ENCODE peak calls at places on chromosomes 12 and 14, in six cellular contexts. One of them, this sample, is unnamed.
A peak's percentile ranks its signal among the peaks of the same experiment; 100 is the strongest.

GRCh38 chr12:95620171-95620570 is 68.9 kb upstream of the USP44 start:
- DNase-seq in GM23338: no peak
- DNase-seq in GM23248: no peak
- DNase-seq in PC-3: no peak
- DNase-seq in hepatocyte: no peak
- DNase-seq in HCT116: no peak
- DNase-seq in this sample: no peak

GRCh38 chr14:51908086-51908485 is 47.7 kb downstream of the GNG2 start:
- DNase-seq in GM23338: no peak
- DNase-seq in GM23248: peak; percentile 19
- DNase-seq in PC-3: no peak
- DNase-seq in hepatocyte: no peak
- DNase-seq in HCT116: no peak
- DNase-seq in this sample: no peak

GRCh38 chr14:81684696-81685095 is 151.0 kb upstream of the SEL1L start:
- DNase-seq in GM23338: no peak
- DNase-seq in GM23248: no peak
- DNase-seq in PC-3: peak; percentile 58
- DNase-seq in hepatocyte: no peak
- DNase-seq in HCT116: no peak
- DNase-seq in this sample: no peak

GRCh38 chr12:132438139-132438700 is 51.7 kb upstream of the FBRSL1 start:
- DNase-seq in GM23338: no peak
- DNase-seq in GM23248: no peak
- DNase-seq in PC-3: no peak
- DNase-seq in hepatocyte: no peak
- DNase-seq in HCT116: no peak
- DNase-seq in this sample: no peak

GRCh38 chr12:107759410-107759809 is 1.5 kb downstream of the PRDM4 start:
- DNase-seq in GM23338: no peak
- DNase-seq in GM23248: peak; percentile 96
- DNase-seq in PC-3: peak; percentile 92
- DNase-seq in hepatocyte: peak; percentile 89
- DNase-seq in HCT116: peak; percentile 47
- DNase-seq in this sample: peak; percentile 43

GRCh38 chr14:105526781-105527380 is 498 bp downstream of the TMEM121 start:
- DNase-seq in GM23338: peak; percentile 37
- DNase-seq in GM23248: peak; percentile 37
- DNase-seq in PC-3: no peak
- DNase-seq in hepatocyte: peak; percentile 9
- DNase-seq in HCT116: no peak
- DNase-seq in this sample: peak; percentile 22

GRCh38 chr12:40106655-40107054 is 774 bp upstream of the SLC2A13 start:
- DNase-seq in GM23338: peak; percentile 23
- DNase-seq in GM23248: no peak
- DNase-seq in PC-3: peak; percentile 18
- DNase-seq in hepatocyte: no peak
- DNase-seq in HCT116: no peak
- DNase-seq in this sample: no peak

GRCh38 chr14:94427016-94427613 is 25.5 kb downstream of the SERPINA11 start:
- DNase-seq in GM23338: no peak
- DNase-seq in GM23248: no peak
- DNase-seq in PC-3: no peak
- DNase-seq in hepatocyte: no peak
- DNase-seq in HCT116: no peak
- DNase-seq in this sample: peak; percentile 28

GRCh38 chr12:78018146-78018910 is 187.6 kb downstream of the NAV3 start:
- DNase-seq in GM23338: no peak
- DNase-seq in GM23248: no peak
- DNase-seq in PC-3: no peak
- DNase-seq in hepatocyte: peak; percentile 12
- DNase-seq in HCT116: no peak
- DNase-seq in this sample: peak; percentile 75

GRCh38 chr14:85336817-85337216 is 193.1 kb upstream of the FLRT2 start:
- DNase-seq in GM23338: no peak
- DNase-seq in GM23248: peak; percentile 20
- DNase-seq in PC-3: peak; percentile 5
- DNase-seq in hepatocyte: no peak
- DNase-seq in HCT116: no peak
- DNase-seq in this sample: no peak

GRCh38 chr14:55553791-55554190 is 26.2 kb upstream of the KTN1 start:
- DNase-seq in GM23338: no peak
- DNase-seq in GM23248: no peak
- DNase-seq in PC-3: peak; percentile 85
- DNase-seq in hepatocyte: no peak
- DNase-seq in HCT116: no peak
- DNase-seq in this sample: no peak

GRCh38 chr14:59333668-59334067 is 131.5 kb downstream of the GPR135 start:
- DNase-seq in GM23338: no peak
- DNase-seq in GM23248: peak; percentile 96
- DNase-seq in PC-3: no peak
- DNase-seq in hepatocyte: peak; percentile 71
- DNase-seq in HCT116: no peak
- DNase-seq in this sample: no peak

GRCh38 chr14:59321184-59321952 is 132.9 kb downstream of the DAAM1 start:
- DNase-seq in GM23338: no peak
- DNase-seq in GM23248: peak; percentile 69
- DNase-seq in PC-3: peak; percentile 99
- DNase-seq in hepatocyte: no peak
- DNase-seq in HCT116: no peak
- DNase-seq in this sample: no peak

GRCh38 chr14:99751539-99752485 is 41.4 kb upstream of the EML1 start:
- DNase-seq in GM23338: no peak
- DNase-seq in GM23248: peak; percentile 62
- DNase-seq in PC-3: peak; percentile 41
- DNase-seq in hepatocyte: no peak
- DNase-seq in HCT116: no peak
- DNase-seq in this sample: no peak

GRCh38 chr12:116194935-116195431 is 82.5 kb downstream of the MED13L start:
- DNase-seq in GM23338: no peak
- DNase-seq in GM23248: no peak
- DNase-seq in PC-3: no peak
- DNase-seq in hepatocyte: no peak
- DNase-seq in HCT116: no peak
- DNase-seq in this sample: no peak

GRCh38 chr12:7072024-7072423 is 11.5 kb downstream of the C1S start:
- DNase-seq in GM23338: no peak
- DNase-seq in GM23248: no peak
- DNase-seq in PC-3: no peak
- DNase-seq in hepatocyte: no peak
- DNase-seq in HCT116: no peak
- DNase-seq in this sample: no peak

GRCh38 chr12:119929974-119930373 is 52.9 kb upstream of the CIT start:
- DNase-seq in GM23338: no peak
- DNase-seq in GM23248: no peak
- DNase-seq in PC-3: no peak
- DNase-seq in hepatocyte: no peak
- DNase-seq in HCT116: no peak
- DNase-seq in this sample: no peak

GRCh38 chr12:119088917-119089667 is 89.6 kb upstream of the HSPB8 start:
- DNase-seq in GM23338: peak; percentile 92
- DNase-seq in GM23248: no peak
- DNase-seq in PC-3: no peak
- DNase-seq in hepatocyte: no peak
- DNase-seq in HCT116: no peak
- DNase-seq in this sample: peak; percentile 81

GRCh38 chr12:102769323-102769916 is 147.6 kb downstream of the PAH start:
- DNase-seq in GM23338: peak; percentile 84
- DNase-seq in GM23248: peak; percentile 81
- DNase-seq in PC-3: peak; percentile 62
- DNase-seq in hepatocyte: peak; percentile 77
- DNase-seq in HCT116: peak; percentile 26
- DNase-seq in this sample: peak; percentile 68

GRCh38 chr12:108572166-108572790 is 9.9 kb downstream of the ISCU start:
- DNase-seq in GM23338: no peak
- DNase-seq in GM23248: no peak
- DNase-seq in PC-3: peak; percentile 11
- DNase-seq in hepatocyte: no peak
- DNase-seq in HCT116: no peak
- DNase-seq in this sample: no peak

GRCh38 chr12:72141381-72141780 is 130.8 kb upstream of the TRHDE start:
- DNase-seq in GM23338: no peak
- DNase-seq in GM23248: peak; percentile 4
- DNase-seq in PC-3: peak; percentile 61
- DNase-seq in hepatocyte: no peak
- DNase-seq in HCT116: peak; percentile 22
- DNase-seq in this sample: no peak

GRCh38 chr12:117034249-117034648 is 65.0 kb downstream of the TESC start:
- DNase-seq in GM23338: no peak
- DNase-seq in GM23248: no peak
- DNase-seq in PC-3: no peak
- DNase-seq in hepatocyte: no peak
- DNase-seq in HCT116: no peak
- DNase-seq in this sample: no peak

GRCh38 chr12:71183018-71183417 is 25.2 kb upstream of the TSPAN8 start:
- DNase-seq in GM23338: no peak
- DNase-seq in GM23248: peak; percentile 39
- DNase-seq in PC-3: peak; percentile 92
- DNase-seq in hepatocyte: peak; percentile 45
- DNase-seq in HCT116: peak; percentile 44
- DNase-seq in this sample: no peak

GRCh38 chr14:23434488-23435219 is 806 bp downstream of the MYH7 start:
- DNase-seq in GM23338: no peak
- DNase-seq in GM23248: no peak
- DNase-seq in PC-3: no peak
- DNase-seq in hepatocyte: no peak
- DNase-seq in HCT116: no peak
- DNase-seq in this sample: no peak

GRCh38 chr14:60721331-60722162 is 2.6 kb downstream of the SIX4 start:
- DNase-seq in GM23338: peak; percentile 89
- DNase-seq in GM23248: peak; percentile 71
- DNase-seq in PC-3: peak; percentile 85
- DNase-seq in hepatocyte: peak; percentile 68
- DNase-seq in HCT116: peak; percentile 54
- DNase-seq in this sample: peak; percentile 82

GRCh38 chr12:27870939-27871338 is 90.9 kb upstream of the MANSC4 start:
- DNase-seq in GM23338: no peak
- DNase-seq in GM23248: peak; percentile 61
- DNase-seq in PC-3: no peak
- DNase-seq in hepatocyte: no peak
- DNase-seq in HCT116: no peak
- DNase-seq in this sample: no peak

GRCh38 chr14:104087981-104088850 is 2.7 kb downstream of the ASPG start:
- DNase-seq in GM23338: no peak
- DNase-seq in GM23248: no peak
- DNase-seq in PC-3: no peak
- DNase-seq in hepatocyte: peak; percentile 68
- DNase-seq in HCT116: no peak
- DNase-seq in this sample: no peak

GRCh38 chr14:102481791-102482238 is 27.8 kb downstream of the ANKRD9 start:
- DNase-seq in GM23338: no peak
- DNase-seq in GM23248: peak; percentile 77
- DNase-seq in PC-3: peak; percentile 86
- DNase-seq in hepatocyte: peak; percentile 63
- DNase-seq in HCT116: peak; percentile 21
- DNase-seq in this sample: no peak

GRCh38 chr12:88663001-88663400 is 82.7 kb upstream of the KITLG start:
- DNase-seq in GM23338: no peak
- DNase-seq in GM23248: peak; percentile 32
- DNase-seq in PC-3: peak; percentile 55
- DNase-seq in hepatocyte: no peak
- DNase-seq in HCT116: no peak
- DNase-seq in this sample: no peak

GRCh38 chr12:1993871-1994371 is 10.3 kb downstream of the DCP1B start:
- DNase-seq in GM23338: no peak
- DNase-seq in GM23248: peak; percentile 90
- DNase-seq in PC-3: peak; percentile 46
- DNase-seq in hepatocyte: peak; percentile 54
- DNase-seq in HCT116: no peak
- DNase-seq in this sample: no peak

GRCh38 chr12:16520328-16520727 is 85.6 kb downstream of the LMO3 start:
- DNase-seq in GM23338: no peak
- DNase-seq in GM23248: peak; percentile 36
- DNase-seq in PC-3: no peak
- DNase-seq in hepatocyte: no peak
- DNase-seq in HCT116: no peak
- DNase-seq in this sample: no peak

GRCh38 chr12:31231611-31232360 is 94.2 kb downstream of the SINHCAF start:
- DNase-seq in GM23338: no peak
- DNase-seq in GM23248: no peak
- DNase-seq in PC-3: peak; percentile 30
- DNase-seq in hepatocyte: no peak
- DNase-seq in HCT116: no peak
- DNase-seq in this sample: no peak
- TF ChIP-seq EZH2phosphoT487 in GM23338: no peak
- TF ChIP-seq EZH2phosphoT487 in GM23248: no peak
- TF ChIP-seq EZH2phosphoT487 in PC-3: no peak
- TF ChIP-seq EZH2phosphoT487 in hepatocyte: no peak
- TF ChIP-seq EZH2phosphoT487 in HCT116: no peak
- TF ChIP-seq EZH2phosphoT487 in this sample: no peak

GRCh38 chr12:48995061-48995879 is 3.9 kb downstream of the DDN start:
- DNase-seq in GM23338: peak; percentile 97
- DNase-seq in GM23248: peak; percentile 93
- DNase-seq in PC-3: peak; percentile 87
- DNase-seq in hepatocyte: peak; percentile 94
- DNase-seq in HCT116: peak; percentile 71
- DNase-seq in this sample: peak; percentile 94
- TF ChIP-seq EZH2 in GM23338: peak; percentile 82
- TF ChIP-seq EZH2 in GM23248: no peak
- TF ChIP-seq EZH2 in PC-3: no peak
- TF ChIP-seq EZH2 in hepatocyte: no peak
- TF ChIP-seq EZH2 in HCT116: no peak
- TF ChIP-seq EZH2 in this sample: peak; percentile 73

GRCh38 chr12:130087222-130087621 is 75.0 kb upstream of the FZD10 start:
- DNase-seq in GM23338: no peak
- DNase-seq in GM23248: no peak
- DNase-seq in PC-3: no peak
- DNase-seq in hepatocyte: no peak
- DNase-seq in HCT116: no peak
- DNase-seq in this sample: no peak
- TF ChIP-seq EZH2phosphoT487 in GM23338: no peak
- TF ChIP-seq EZH2phosphoT487 in GM23248: no peak
- TF ChIP-seq EZH2phosphoT487 in PC-3: no peak
- TF ChIP-seq EZH2phosphoT487 in hepatocyte: no peak
- TF ChIP-seq EZH2phosphoT487 in HCT116: no peak
- TF ChIP-seq EZH2phosphoT487 in this sample: no peak

GRCh38 chr12:114693532-114693931 is 9.6 kb upstream of the TBX3 start:
- DNase-seq in GM23338: no peak
- DNase-seq in GM23248: no peak
- DNase-seq in PC-3: no peak
- DNase-seq in hepatocyte: no peak
- DNase-seq in HCT116: no peak
- DNase-seq in this sample: no peak

GRCh38 chr12:114691196-114691595 is 7.2 kb upstream of the TBX3 start:
- DNase-seq in GM23338: no peak
- DNase-seq in GM23248: no peak
- DNase-seq in PC-3: no peak
- DNase-seq in hepatocyte: no peak
- DNase-seq in HCT116: no peak
- DNase-seq in this sample: peak; percentile 17

GRCh38 chr12:114690267-114691135 is 6.5 kb upstream of the TBX3 start:
- DNase-seq in GM23338: peak; percentile 0
- DNase-seq in GM23248: no peak
- DNase-seq in PC-3: no peak
- DNase-seq in hepatocyte: no peak
- DNase-seq in HCT116: no peak
- DNase-seq in this sample: no peak

GRCh38 chr12:114692558-114693531 is 8.9 kb upstream of the TBX3 start:
- DNase-seq in GM23338: peak; percentile 68
- DNase-seq in GM23248: peak; percentile 71
- DNase-seq in PC-3: peak; percentile 72
- DNase-seq in hepatocyte: peak; percentile 80
- DNase-seq in HCT116: no peak
- DNase-seq in this sample: peak; percentile 60

GRCh38 chr12:114691810-114692557 is 8.0 kb upstream of the TBX3 start:
- DNase-seq in GM23338: peak; percentile 51
- DNase-seq in GM23248: no peak
- DNase-seq in PC-3: peak; percentile 53
- DNase-seq in hepatocyte: no peak
- DNase-seq in HCT116: no peak
- DNase-seq in this sample: peak; percentile 52
- TF ChIP-seq EZH2 in GM23338: peak; percentile 85
- TF ChIP-seq EZH2 in GM23248: no peak
- TF ChIP-seq EZH2 in PC-3: no peak
- TF ChIP-seq EZH2 in hepatocyte: no peak
- TF ChIP-seq EZH2 in HCT116: no peak
- TF ChIP-seq EZH2 in this sample: peak; percentile 99